ENCODE peak calls at places on chromosomes 7 and 10, in eight cellular contexts. H is lung, R is astrocyte of the spinal cord, X is WTC11, L is colonic mucosa, D is activated B cell treated with CpG ODN at 0.5 μM for 24 hours, Z is nephron progenitor cell, I is foreskin fibroblast. S is an unnamed sample.
A peak's percentile ranks its signal among the peaks of the same experiment; 100 is the strongest.

GRCh38 chr10:32326119-32326518 is 20.8 kb downstream of the EPC1 start:
- DNase-seq in I (no peak), Z (no peak), H (no peak), L (no peak), D (no peak), R (no peak), X (no peak), S (no peak)

GRCh38 chr7:30237271-30237695 is 47.1 kb upstream of the ZNRF2 start:
- DNase-seq in R (no peak), L (no peak), X (no peak), I (no peak), H (no peak), D (no peak), Z (no peak), S (no peak)

GRCh38 chr7:121167971-121168370 is 160.8 kb upstream of the WNT16 start:
- DNase-seq in Z (no peak), X (no peak), I (no peak), R (no peak), L (no peak), H (no peak), D (no peak), S (no peak)

GRCh38 chr10:20276127-20276979 is 460.1 kb downstream of the PLXDC2 start:
- DNase-seq in D (no peak), R (no peak), Z (no peak), I (no peak), H (no peak), L (no peak), X (no peak), S (no peak)

GRCh38 chr10:132645630-132646442 is 108.2 kb downstream of the INPP5A start:
- DNase-seq in R (no peak), I (no peak), D (peak; percentile 3), Z (no peak), X (peak; percentile 6), L (no peak), H (no peak), S (no peak)

GRCh38 chr7:119102294-119102693 is 877.8 kb downstream of the ANKRD7 start:
- DNase-seq in Z (no peak), X (no peak), I (no peak), R (no peak), H (no peak), D (no peak), L (no peak), S (no peak)

GRCh38 chr10:129339841-129340240 is 127.2 kb upstream of the MGMT start:
- DNase-seq in L (no peak), H (no peak), I (no peak), R (no peak), X (no peak), Z (no peak), D (no peak), S (no peak)

GRCh38 chr7:122301858-122302745 is 2.4 kb downstream of the FEZF1 start:
- DNase-seq in L (no peak), R (no peak), H (no peak), I (no peak), Z (peak; percentile 31), X (peak; percentile 54), D (no peak), S (peak; percentile 32)

GRCh38 chr7:130276796-130277762 is 10.4 kb downstream of the CPA2 start:
- DNase-seq in I (peak; percentile 63), H (no peak), R (peak; percentile 79), Z (no peak), D (no peak), X (no peak), L (no peak), S (no peak)

GRCh38 chr7:72153132-72153512 is 259.0 kb downstream of the CALN1 start:
- DNase-seq in D (no peak), H (no peak), I (no peak), Z (no peak), X (no peak), L (no peak), R (no peak), S (no peak)

GRCh38 chr7:27269455-27269854 is 26.9 kb downstream of the EVX1 start:
- DNase-seq in Z (no peak), X (peak; percentile 44), L (no peak), R (no peak), H (no peak), D (no peak), I (no peak), S (no peak)

GRCh38 chr10:43294241-43294658 is 27.4 kb upstream of the RASGEF1A start:
- DNase-seq in R (no peak), I (no peak), Z (no peak), L (no peak), D (no peak), H (no peak), X (no peak), S (no peak)

DNA sequence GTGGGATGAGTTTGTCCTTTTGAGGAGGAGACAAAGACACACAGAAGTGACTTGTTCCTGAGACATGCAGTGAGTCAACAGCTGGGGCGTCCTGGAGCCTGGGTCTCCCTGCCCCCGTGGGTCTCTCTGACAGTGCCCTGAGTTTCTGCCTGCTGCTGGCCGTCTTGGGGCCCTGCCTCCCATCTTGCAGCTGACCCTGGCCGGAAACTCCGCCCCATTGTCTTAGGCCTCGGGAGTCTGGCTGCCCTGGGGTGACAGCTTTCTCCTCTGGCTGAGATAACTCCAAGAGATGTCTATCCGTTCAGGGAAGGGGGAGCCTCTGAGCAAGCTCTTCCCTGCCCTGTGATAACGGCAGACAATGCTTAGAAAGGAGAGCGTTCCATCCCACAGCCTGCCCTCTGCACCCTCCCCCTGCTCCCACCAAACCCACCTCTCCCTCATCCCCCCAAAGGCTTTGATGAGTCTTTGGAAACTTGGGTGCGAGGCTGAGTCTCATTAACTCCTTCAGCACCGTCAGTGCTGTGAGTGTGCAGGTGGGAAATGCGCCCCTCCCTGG is 69.5 kb upstream of the PODXL start:
- DNase-seq in L (no peak), X (peak; percentile 68), H (no peak), Z (peak; percentile 39), R (peak; percentile 56), I (peak; percentile 90), D (no peak), S (peak; percentile 33)
- TF ChIP-seq CTCF in L (no peak), X (no peak), H (no peak), Z (no peak), R (peak; percentile 14), I (peak; percentile 17), D (no peak), S (no peak)

DNA sequence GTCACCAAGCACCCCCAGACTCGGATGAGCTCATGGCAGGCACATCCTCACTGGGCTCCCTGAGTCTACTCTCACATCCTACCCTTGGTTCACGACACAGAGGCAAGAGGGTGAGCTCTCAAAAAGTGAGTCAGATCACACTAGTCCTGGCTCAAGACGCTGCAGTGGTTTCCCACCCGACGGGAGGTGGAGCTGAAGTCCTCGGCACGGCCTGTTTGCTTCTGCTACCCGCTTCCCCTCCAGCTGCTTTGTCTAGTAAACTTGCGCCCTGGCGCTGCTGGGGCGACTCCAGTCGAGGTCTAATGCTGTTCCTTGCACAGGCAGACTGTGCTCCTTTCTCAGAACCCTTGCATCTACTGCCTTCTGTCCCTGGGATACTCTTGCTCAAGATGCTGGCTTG is 13.5 kb upstream of the SFMBT2 start:
- DNase-seq in H (no peak), R (no peak), I (no peak), D (no peak), Z (no peak), X (peak; percentile 24), L (no peak), S (no peak)
- TF ChIP-seq CTCF in H (no peak), R (no peak), I (no peak), D (no peak), Z (no peak), X (no peak), L (no peak), S (no peak)

GRCh38 chr10:17255512-17255911 is 27.5 kb downstream of the VIM start:
- DNase-seq in I (no peak), L (no peak), R (no peak), H (no peak), X (no peak), D (no peak), Z (no peak), S (no peak)

GRCh38 chr10:17248964-17249363 is 20.9 kb downstream of the VIM start:
- DNase-seq in D (no peak), I (no peak), X (no peak), H (no peak), L (no peak), R (no peak), Z (no peak), S (no peak)

GRCh38 chr10:17247210-17247609 is 19.2 kb downstream of the VIM start:
- DNase-seq in D (no peak), I (no peak), L (no peak), R (no peak), Z (no peak), H (no peak), X (no peak), S (no peak)

GRCh38 chr10:17249820-17250219 is 21.8 kb downstream of the VIM start:
- DNase-seq in D (no peak), I (no peak), R (peak; percentile 36), X (no peak), H (no peak), Z (no peak), L (no peak), S (no peak)

DNA sequence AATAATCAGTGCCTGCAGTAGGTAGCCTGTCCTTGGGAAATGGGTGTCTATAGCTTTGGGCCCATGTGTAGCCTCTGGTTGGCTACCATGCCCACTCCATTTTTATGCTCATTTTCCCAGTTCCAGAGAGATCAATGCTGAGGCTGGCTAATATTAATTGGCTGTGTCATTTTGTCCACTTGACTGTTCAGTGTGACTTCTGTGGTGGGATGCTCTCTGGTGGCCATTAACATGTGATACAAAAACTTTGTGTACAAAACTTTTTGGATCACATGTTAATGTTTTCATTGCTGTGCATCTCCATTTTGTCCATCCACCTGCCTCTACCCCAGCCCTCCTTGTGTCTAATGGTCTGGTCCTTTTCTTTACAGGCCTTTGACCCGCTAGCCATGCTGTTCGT is 22.7 kb downstream of the VIM start:
- DNase-seq in I (no peak), X (no peak), Z (no peak), D (no peak), H (no peak), L (no peak), R (no peak), S (no peak)
- TF ChIP-seq CTCF in I (no peak), X (no peak), Z (no peak), D (no peak), H (peak; percentile 5), L (no peak), R (no peak), S (no peak)

GRCh38 chr7:14380881-14381280 is 391.4 kb upstream of the ETV1 start:
- DNase-seq in X (peak; percentile 16), H (no peak), D (no peak), L (no peak), I (no peak), Z (no peak), R (peak; percentile 1), S (no peak)
- TF ChIP-seq CTCF in X (no peak), H (no peak), D (no peak), L (no peak), I (no peak), Z (no peak), R (no peak), S (no peak)

DNA sequence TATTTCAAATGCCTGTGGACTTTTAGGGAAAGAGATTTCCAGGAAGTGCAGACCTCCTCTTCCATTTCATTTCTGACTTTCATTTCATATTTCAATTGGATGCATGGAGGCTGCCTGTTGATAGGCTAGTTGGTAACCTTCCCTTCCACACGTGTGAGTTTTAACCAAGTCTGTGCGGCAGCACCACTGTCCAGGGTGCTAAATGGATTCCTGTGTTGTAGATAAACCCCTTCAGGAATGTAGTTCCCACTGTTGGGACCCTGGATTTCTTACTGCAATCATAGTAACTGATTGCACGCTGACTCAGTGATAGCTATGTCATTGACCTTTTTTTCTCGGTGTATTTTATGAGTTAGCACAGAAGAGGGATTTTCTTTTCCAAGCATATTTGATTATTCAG is 17.6 kb downstream of the VPS50 start:
- DNase-seq in I (no peak), Z (peak; percentile 18), H (no peak), X (peak; percentile 13), L (no peak), R (peak; percentile 12), D (no peak), S (peak; percentile 5)
- TF ChIP-seq CTCF in I (no peak), Z (no peak), H (no peak), X (no peak), L (no peak), R (no peak), D (no peak), S (no peak)

S was measured in endothelial cell.